ENCODE peak calls at places on chromosomes 12 and 14, in five cellular contexts. T is right atrium auricular region, R is endodermal cell, G is cardiac fibroblast, H is body of pancreas. N is an unnamed sample.

GRCh38 chr12:31728289-31728916 is 418 bp downstream of the AMN1 start:
- DNase-seq in G (no peak), R (no peak), T (no peak), H (peak), N (no peak)

GRCh38 chr12:26935636-26936378 is 2.0 kb downstream of the INTS13 start:
- DNase-seq in H (peak), R (no peak), T (no peak), G (no peak), N (no peak)

GRCh38 chr12:25771062-25771461 is 187.4 kb upstream of the RASSF8 start:
- DNase-seq in T (no peak), G (peak), R (no peak), H (no peak), N (peak)

GRCh38 chr12:41419151-41419893 is 231.2 kb downstream of the PDZRN4 start:
- DNase-seq in R (no peak), H (no peak), T (no peak), G (no peak), N (no peak)

GRCh38 chr12:116726749-116727148 is 11.1 kb downstream of the SPRING1 start:
- DNase-seq in R (peak), T (no peak), G (peak), H (no peak), N (no peak)

GRCh38 chr12:5204271-5204670 is 160.6 kb downstream of the KCNA5 start:
- DNase-seq in G (no peak), H (no peak), R (peak), T (no peak), N (no peak)

GRCh38 chr12:40907115-40907521 is 214.9 kb downstream of the CNTN1 start:
- DNase-seq in R (no peak), H (no peak), G (no peak), T (no peak), N (peak)

GRCh38 chr12:68746572-68747180 is 700 bp downstream of the SLC35E3 start:
- DNase-seq in H (peak), R (peak), G (peak), T (peak), N (peak)

GRCh38 chr14:25833341-25834121 is 764.3 kb downstream of the NOVA1 start:
- DNase-seq in T (no peak), R (peak), G (peak), H (peak), N (no peak)

GRCh38 chr14:61581340-61581739 is 114.0 kb upstream of the HIF1A start:
- DNase-seq in H (no peak), T (no peak), R (peak), G (no peak), N (no peak)

GRCh38 chr14:80974338-80975078 is 19.1 kb downstream of the TSHR start:
- DNase-seq in R (no peak), T (no peak), H (no peak), G (peak), N (no peak)

GRCh38 chr12:51269174-51270066 is 795 bp downstream of the SMAGP start:
- DNase-seq in R (peak), G (peak), T (no peak), H (peak), N (no peak)

GRCh38 chr12:897386-897785 is 52.1 kb downstream of the RAD52 start:
- DNase-seq in H (no peak), T (no peak), R (no peak), G (no peak), N (no peak)

GRCh38 chr12:124509300-124509675 is 58.1 kb downstream of the NCOR2 start:
- DNase-seq in G (no peak), H (no peak), R (no peak), T (no peak), N (no peak)

GRCh38 chr12:113996026-113996425 is 29.9 kb upstream of the RBM19 start:
- DNase-seq in R (peak), H (no peak), G (no peak), T (no peak), N (no peak)

GRCh38 chr12:132638541-132639408 is 20.2 kb downstream of the P2RX2 start:
- DNase-seq in T (no peak), H (peak), R (peak), G (peak), N (no peak)

GRCh38 chr12:24500466-24501232 is 448.3 kb downstream of the BCAT1 start:
- DNase-seq in T (no peak), G (no peak), R (no peak), H (no peak), N (no peak)

GRCh38 chr12:5633102-5633501 is 201.2 kb downstream of the NTF3 start:
- DNase-seq in T (no peak), R (peak), H (no peak), G (no peak), N (no peak)

GRCh38 chr12:27478949-27479348 is 32.4 kb downstream of the SMCO2 start:
- DNase-seq in R (no peak), T (no peak), H (no peak), G (no peak), N (no peak)

GRCh38 chr12:46519407-46519806 is 146.8 kb upstream of the SLC38A2 start:
- DNase-seq in R (no peak), T (no peak), H (no peak), G (no peak), N (no peak)

GRCh38 chr12:131120831-131121271 is 167.1 kb downstream of the ADGRD1 start:
- DNase-seq in G (no peak), R (peak), H (no peak), T (no peak), N (no peak)

GRCh38 chr14:63563370-63564026 is 20.3 kb upstream of the PPP2R5E start:
- DNase-seq in R (no peak), T (no peak), G (peak), H (no peak), N (no peak)

GRCh38 chr14:20714593-20715250 is 26.2 kb downstream of the ANG start:
- DNase-seq in R (no peak), H (peak), G (peak), T (peak), N (no peak)

GRCh38 chr12:122732170-122732569 is 1.5 kb upstream of the HCAR1 start:
- DNase-seq in T (no peak), R (no peak), G (no peak), H (no peak), N (no peak)

GRCh38 chr14:102923201-102923919 is 897 bp downstream of the AMN start:
- DNase-seq in R (no peak), H (no peak), G (no peak), T (no peak), N (no peak)

GRCh38 chr14:37153005-37153404 is 19.4 kb downstream of the SLC25A21 start:
- DNase-seq in R (no peak), H (no peak), T (no peak), G (no peak), N (no peak)

GRCh38 chr12:16198884-16199283 is 78.6 kb downstream of the SLC15A5 start:
- DNase-seq in T (no peak), R (peak), H (no peak), G (no peak), N (peak)

GRCh38 chr12:105231396-105231795 is 4.6 kb downstream of the APPL2 start:
- DNase-seq in G (no peak), T (no peak), H (no peak), R (no peak), N (no peak)

GRCh38 chr12:105234197-105234596 is 1.8 kb downstream of the APPL2 start:
- DNase-seq in T (no peak), R (no peak), H (no peak), G (no peak), N (no peak)

GRCh38 chr12:105235747-105236476 is at the start of gene APPL2:
- DNase-seq in R (peak), T (peak), H (peak), G (peak), N (peak)

GRCh38 chr12:105235299-105235746 is 651 bp downstream of the APPL2 start:
- DNase-seq in G (no peak), H (no peak), R (peak), T (no peak), N (no peak)

DNA sequence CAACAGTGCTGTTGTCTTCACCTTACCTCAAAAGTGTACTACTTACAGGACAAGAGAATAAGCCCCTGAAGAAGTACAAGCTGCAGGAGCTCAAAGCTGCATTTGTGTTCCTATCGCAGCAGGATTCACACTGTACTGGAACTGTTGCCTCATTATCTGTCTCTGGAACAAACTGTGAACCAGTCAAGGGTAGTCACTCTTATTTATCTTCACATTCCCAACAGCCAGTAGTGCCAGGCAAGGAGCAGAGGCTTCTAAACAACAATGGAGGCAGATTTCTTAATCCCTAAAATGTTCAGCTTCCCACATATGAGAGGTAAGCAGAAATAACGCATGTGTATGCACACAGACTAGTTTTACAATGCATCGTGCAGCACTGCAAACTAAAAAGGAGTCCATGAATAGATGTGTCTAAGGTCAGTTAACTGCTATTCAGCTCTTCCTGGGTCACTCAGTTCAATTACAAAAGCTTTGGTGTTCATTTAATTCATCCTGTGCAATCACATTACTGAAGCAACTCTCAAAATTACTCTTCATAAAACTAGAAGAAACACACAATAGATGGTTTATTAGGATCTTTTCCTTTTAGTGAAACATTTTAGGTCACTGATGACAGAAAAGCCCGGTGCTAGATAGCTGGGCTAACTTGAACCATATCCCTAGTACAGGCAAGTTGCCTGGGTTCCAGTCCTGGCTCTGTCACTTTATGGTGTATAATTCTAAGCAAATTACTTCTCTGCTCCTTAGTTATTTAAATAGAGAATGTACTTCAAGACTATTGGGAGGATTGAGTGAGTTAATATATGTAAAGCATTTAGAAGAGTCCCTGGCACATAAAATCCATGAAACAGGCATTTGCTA is 2.7 kb downstream of the APPL2 start:
- DNase-seq in R (no peak), G (no peak), T (no peak), H (no peak), N (no peak)
- H3K4me3 ChIP-seq in R (no peak), G (no peak), T (peak), H (no peak), N (no peak)

GRCh38 chr12:23361971-23362370 is 587.5 kb downstream of the SOX5 start:
- DNase-seq in H (no peak), R (no peak), G (no peak), T (no peak), N (no peak)
- TF ChIP-seq CTCF in H (no peak), R (peak), G (no peak), T (no peak), N (peak)

GRCh38 chr14:93011650-93012317 is 88.8 kb downstream of the CHGA start:
- DNase-seq in H (no peak), R (no peak), T (no peak), G (no peak), N (no peak)

GRCh38 chr14:93008381-93008780 is 85.4 kb downstream of the CHGA start:
- DNase-seq in R (no peak), T (no peak), H (no peak), G (peak), N (no peak)

GRCh38 chr14:93010543-93011541 is 87.9 kb downstream of the CHGA start:
- DNase-seq in G (no peak), T (peak), H (no peak), R (no peak), N (no peak)

GRCh38 chr14:93009471-93010117 is 86.6 kb downstream of the CHGA start:
- DNase-seq in T (peak), R (no peak), G (no peak), H (no peak), N (no peak)

GRCh38 chr14:93010118-93010475 is 87.1 kb downstream of the CHGA start:
- DNase-seq in G (no peak), H (no peak), R (no peak), T (no peak), N (no peak)
- H3K4me3 ChIP-seq in G (no peak), H (no peak), R (no peak), T (no peak), N (no peak)

DNA sequence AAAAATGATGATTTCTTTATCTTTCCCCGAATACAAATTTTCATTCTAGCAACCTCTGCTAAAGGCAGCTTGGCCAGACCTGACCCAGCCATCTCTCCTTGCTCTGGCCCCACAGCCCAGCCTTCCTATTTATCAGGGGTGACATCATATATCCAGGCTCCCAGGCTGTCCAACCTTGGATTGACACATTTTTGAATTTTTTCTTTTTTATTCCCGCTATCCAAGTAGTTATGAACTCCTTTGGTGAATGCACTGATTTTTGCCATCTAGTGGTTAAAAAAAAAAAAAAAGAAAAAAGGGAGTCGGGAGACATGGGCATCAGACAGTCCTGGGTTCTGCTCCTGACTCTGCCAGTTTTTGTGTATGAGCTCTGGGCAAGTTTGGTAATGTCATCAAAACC is 120.5 kb downstream of the PTPN11 start:
- DNase-seq in T (no peak), R (no peak), G (no peak), H (no peak), N (no peak)
- TF ChIP-seq CTCF in T (no peak), R (peak), G (no peak), H (no peak), N (no peak)

DNA sequence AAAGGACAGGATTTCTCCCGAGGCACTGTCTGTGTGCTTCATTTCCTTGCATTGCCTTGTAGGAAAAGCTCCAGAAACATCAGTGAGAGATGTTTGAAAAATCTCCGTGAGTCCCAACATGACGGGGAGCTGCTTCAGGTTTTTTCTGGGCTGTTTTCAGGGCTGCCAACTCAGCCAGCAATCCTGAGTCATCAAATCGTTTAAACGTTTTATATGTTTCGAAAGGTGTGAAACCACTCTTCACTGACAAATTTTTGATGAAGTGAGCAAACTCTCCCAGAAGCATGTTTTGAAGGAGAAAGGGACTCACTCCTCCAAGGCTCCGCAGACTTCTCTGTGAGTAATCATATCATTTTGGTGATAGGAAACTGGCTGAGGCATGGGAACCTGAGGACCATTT is 240.5 kb downstream of the TMEM132C start:
- DNase-seq in G (no peak), T (no peak), H (no peak), R (peak), N (no peak)
- H3K4me3 ChIP-seq in G (no peak), T (no peak), H (no peak), R (no peak), N (no peak)

GRCh38 chr12:100234166-100234565 is 32.7 kb downstream of the DEPDC4 start:
- DNase-seq in G (peak), H (no peak), T (no peak), R (no peak), N (no peak)

GRCh38 chr12:100229876-100230275 is 29.3 kb downstream of the ACTR6 start:
- DNase-seq in H (no peak), G (no peak), T (no peak), R (no peak), N (no peak)

GRCh38 chr12:100225491-100225890 is 24.9 kb downstream of the ACTR6 start:
- DNase-seq in H (no peak), T (no peak), R (no peak), G (no peak), N (no peak)

GRCh38 chr12:100234591-100235304 is 32.1 kb downstream of the DEPDC4 start:
- DNase-seq in G (peak), R (no peak), H (no peak), T (no peak), N (peak)

GRCh38 chr12:100229036-100229635 is 28.5 kb downstream of the ACTR6 start:
- DNase-seq in H (no peak), R (peak), T (no peak), G (peak), N (no peak)
- TF ChIP-seq CTCF in H (no peak), R (no peak), T (no peak), G (no peak), N (no peak)

GRCh38 chr12:111756681-111757080 is 10.1 kb upstream of the ALDH2 start:
- DNase-seq in G (no peak), T (no peak), R (no peak), H (peak), N (no peak)

GRCh38 chr12:111759276-111759675 is 7.5 kb upstream of the ALDH2 start:
- DNase-seq in G (no peak), H (no peak), R (no peak), T (no peak), N (no peak)

GRCh38 chr12:111759991-111760390 is 6.7 kb upstream of the ALDH2 start:
- DNase-seq in R (no peak), H (no peak), G (no peak), T (no peak), N (no peak)

GRCh38 chr12:111757361-111758119 is 9.2 kb upstream of the ALDH2 start:
- DNase-seq in G (peak), T (peak), H (peak), R (peak), N (no peak)

DNA sequence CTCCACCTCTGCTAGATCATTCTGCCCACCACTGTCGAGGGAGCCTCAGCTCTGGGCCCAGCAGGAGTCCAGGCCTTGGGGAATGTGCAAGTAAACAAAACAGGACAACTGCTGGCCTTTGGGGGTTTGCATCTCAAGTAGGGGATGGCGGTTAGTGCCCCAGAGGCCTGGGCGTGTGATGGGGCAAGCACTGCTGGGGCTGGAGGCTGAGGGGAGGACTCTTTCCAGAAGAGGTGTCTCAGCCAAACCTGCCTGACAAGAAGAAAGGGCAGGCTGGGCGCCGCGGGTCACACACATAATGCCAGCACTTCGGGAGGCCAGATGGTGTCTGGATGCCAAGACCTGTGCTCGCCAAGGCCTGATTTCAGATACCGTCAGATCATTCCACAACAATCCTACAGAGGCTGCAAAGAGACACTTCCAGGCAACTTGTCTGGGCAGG is 8.6 kb upstream of the ALDH2 start:
- DNase-seq in T (peak), R (peak), G (peak), H (peak), N (no peak)
- H3K4me3 ChIP-seq in T (no peak), R (no peak), G (no peak), H (no peak), N (no peak)

GRCh38 chr14:40308240-40308639 is 876.0 kb upstream of the FBXO33 start:
- DNase-seq in R (no peak), G (no peak), H (no peak), T (no peak), N (no peak)
- TF ChIP-seq CTCF in R (no peak), G (no peak), H (no peak), T (no peak), N (no peak)

GRCh38 chr12:120689397-120690082 is 2.6 kb downstream of the MLEC start:
- DNase-seq in T (no peak), G (no peak), H (peak), R (peak), N (no peak)
- H3K4me3 ChIP-seq in T (peak), G (no peak), H (no peak), R (peak), N (peak)

GRCh38 chr14:68894123-68894522 is 85.0 kb downstream of the ACTN1 start:
- DNase-seq in H (no peak), R (no peak), T (no peak), G (peak), N (no peak)

GRCh38 chr14:68897559-68898160 is 81.4 kb downstream of the ACTN1 start:
- DNase-seq in R (no peak), G (no peak), T (no peak), H (no peak), N (no peak)

GRCh38 chr14:68894802-68895201 is 84.3 kb downstream of the ACTN1 start:
- DNase-seq in R (no peak), G (peak), H (no peak), T (no peak), N (no peak)

GRCh38 chr14:68895304-68895703 is 83.8 kb downstream of the ACTN1 start:
- DNase-seq in T (no peak), H (no peak), G (no peak), R (no peak), N (no peak)

GRCh38 chr14:68896132-68896531 is 83.0 kb downstream of the ACTN1 start:
- DNase-seq in G (no peak), T (no peak), R (peak), H (no peak), N (no peak)
- TF ChIP-seq CTCF in G (peak), T (no peak), R (peak), H (no peak), N (peak)

N was measured in GM12864.